ENCODE peak calls at places on chromosome 13, in five cellular contexts. D, H, J, A and G are unnamed samples.

GRCh38 chr13:84037937-84038464 is 155.7 kb upstream of the SLITRK1 start:
- DNase-seq in D (no peak), H (no peak), J (no peak), A (no peak), G (no peak)

GRCh38 chr13:36919833-36920611 is at the start of gene SMAD9:
- DNase-seq in D (peak), H (no peak), J (peak), A (peak), G (peak)

GRCh38 chr13:33229446-33230177 is 55.9 kb downstream of the STARD13 start:
- DNase-seq in D (no peak), H (no peak), J (no peak), A (peak), G (no peak)

GRCh38 chr13:39602277-39602613 is 748 bp downstream of the LHFPL6 start:
- DNase-seq in D (peak), H (no peak), J (no peak), A (no peak), G (no peak)

GRCh38 chr13:41060723-41061074 is 610 bp upstream of the WBP4 start:
- DNase-seq in D (peak), H (peak), J (peak), A (peak), G (peak)

GRCh38 chr13:109999659-110000533 is 213.5 kb upstream of the IRS2 start:
- DNase-seq in D (no peak), H (no peak), J (no peak), A (no peak), G (no peak)

GRCh38 chr13:46385946-46386345 is 1.1 kb downstream of the RUBCNL start:
- DNase-seq in D (no peak), H (no peak), J (no peak), A (no peak), G (no peak)

GRCh38 chr13:112768795-112769411 is 79.1 kb downstream of the ATP11A start:
- DNase-seq in D (no peak), H (peak), J (no peak), A (no peak), G (no peak)

GRCh38 chr13:29436291-29436690 is 159.2 kb downstream of the SLC7A1 start:
- DNase-seq in D (no peak), H (no peak), J (no peak), A (no peak), G (no peak)

GRCh38 chr13:110924639-110924934 is 9.7 kb upstream of the ANKRD10 start:
- DNase-seq in D (no peak), H (no peak), J (peak), A (no peak), G (no peak)

GRCh38 chr13:51793570-51794273 is 10.2 kb downstream of the DHRS12 start:
- DNase-seq in D (no peak), H (peak), J (no peak), A (no peak), G (peak)

GRCh38 chr13:95643814-95644598 is 500 bp downstream of the DZIP1 start:
- DNase-seq in D (peak), H (no peak), J (peak), A (peak), G (no peak)

GRCh38 chr13:46076827-46077226 is 24.3 kb upstream of the ZC3H13 start:
- DNase-seq in D (no peak), H (no peak), J (no peak), A (no peak), G (no peak)

GRCh38 chr13:57637515-57637914 is 6.0 kb downstream of the PCDH17 start:
- DNase-seq in D (no peak), H (no peak), J (no peak), A (no peak), G (no peak)

GRCh38 chr13:70249332-70250064 is 141.2 kb upstream of the KLHL1 start:
- DNase-seq in D (no peak), H (no peak), J (no peak), A (peak), G (no peak)

GRCh38 chr13:40187836-40188591 is 478.4 kb downstream of the FOXO1 start:
- DNase-seq in D (no peak), H (no peak), J (no peak), A (no peak), G (no peak)

GRCh38 chr13:35514166-35514565 is 37.7 kb upstream of the MAB21L1 start:
- DNase-seq in D (no peak), H (no peak), J (no peak), A (no peak), G (no peak)

GRCh38 chr13:44439615-44440014 is 66.0 kb downstream of the SERP2 start:
- DNase-seq in D (no peak), H (no peak), J (no peak), A (no peak), G (no peak)

GRCh38 chr13:36913463-36913862 is 6.6 kb downstream of the SMAD9 start:
- DNase-seq in D (no peak), H (no peak), J (no peak), A (no peak), G (no peak)

GRCh38 chr13:45195421-45195820 is 5.4 kb downstream of the KCTD4 start:
- DNase-seq in D (no peak), H (no peak), J (no peak), A (no peak), G (no peak)

GRCh38 chr13:98199480-98199879 is 22.4 kb upstream of the RNF113B start:
- DNase-seq in D (no peak), H (no peak), J (no peak), A (peak), G (no peak)

GRCh38 chr13:35771898-35772297 is 295.4 kb upstream of the MAB21L1 start:
- DNase-seq in D (no peak), H (no peak), J (no peak), A (no peak), G (no peak)

GRCh38 chr13:59358014-59358413 is 805.7 kb downstream of the DIAPH3 start:
- DNase-seq in D (no peak), H (no peak), J (no peak), A (no peak), G (no peak)

GRCh38 chr13:114107686-114108081 is 24.7 kb downstream of the RASA3 start:
- DNase-seq in D (no peak), H (no peak), J (no peak), A (no peak), G (no peak)
- TF ChIP-seq HDAC2 in D (no peak), H (no peak), J (no peak), A (no peak), G (no peak)

DNA sequence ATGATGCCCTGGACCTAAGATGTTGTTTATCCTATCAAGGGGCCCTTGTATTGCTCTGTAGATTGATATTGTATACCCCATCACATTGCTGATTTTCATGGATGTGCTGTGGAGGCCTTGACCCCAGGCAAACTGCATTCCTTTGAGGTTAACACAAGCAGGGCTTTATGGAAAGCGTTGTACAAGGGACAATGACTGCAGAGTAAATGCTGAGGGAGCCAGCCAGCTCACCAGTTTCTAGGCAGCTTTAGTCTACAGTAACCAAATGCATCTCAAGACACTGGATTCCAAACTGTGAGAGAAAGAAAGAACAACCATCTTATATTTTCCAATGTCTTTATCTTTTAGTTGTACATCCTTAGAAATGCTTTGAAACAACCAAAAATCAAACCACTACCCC is 34.1 kb upstream of the EDNRB start:
- DNase-seq in D (no peak), H (no peak), J (no peak), A (no peak), G (no peak)
- TF ChIP-seq HDAC2 in D (no peak), H (no peak), J (no peak), A (no peak), G (no peak)

DNA sequence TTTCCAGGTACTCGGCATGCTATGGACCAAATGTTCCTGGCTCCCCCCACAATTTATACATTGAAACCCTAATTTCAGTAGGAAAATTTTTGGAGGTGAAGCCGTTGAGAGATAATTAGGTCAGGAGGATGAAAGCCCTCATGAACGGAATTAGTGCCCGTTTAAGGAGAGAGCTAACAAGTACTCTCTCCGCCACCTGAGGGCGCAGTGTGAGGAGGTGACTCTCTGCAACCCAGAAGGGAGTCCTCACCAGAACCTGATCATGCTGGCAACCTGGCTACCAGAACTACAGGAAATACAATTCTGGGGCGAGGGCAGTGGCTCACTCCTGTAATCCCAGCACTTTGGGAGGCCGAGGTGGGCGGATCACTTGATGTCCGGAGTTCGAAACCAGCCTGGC is 397.8 kb downstream of the SLITRK5 start:
- DNase-seq in D (no peak), H (no peak), J (peak), A (peak), G (peak)
- TF ChIP-seq HDAC2 in D (no peak), H (no peak), J (no peak), A (no peak), G (no peak)

GRCh38 chr13:108733141-108733540 is 103.7 kb downstream of the MYO16 start:
- DNase-seq in D (no peak), H (no peak), J (no peak), A (no peak), G (no peak)

GRCh38 chr13:108734676-108735075 is 105.3 kb downstream of the MYO16 start:
- DNase-seq in D (peak), H (no peak), J (peak), A (no peak), G (peak)
- TF ChIP-seq HDAC2 in D (no peak), H (no peak), J (no peak), A (no peak), G (no peak)